ENCODE peak calls at places on chromosome 15, in seven cellular contexts. Q, Y, B, D, V, O and A are unnamed samples.

GRCh38 chr15:91689377-91689776 is 164.1 kb upstream of the SLCO3A1 start:
- DNase-seq in Q (no peak), B (no peak), D (no peak), Y (no peak), V (no peak), O (no peak), A (no peak)

GRCh38 chr15:75349851-75350588 is 3.2 kb downstream of the NEIL1 start:
- DNase-seq in Q (no peak), V (no peak), B (no peak), O (peak), Y (no peak), D (no peak), A (no peak)

GRCh38 chr15:31384568-31384967 is 57.9 kb downstream of the KLF13 start:
- DNase-seq in O (no peak), B (no peak), Y (no peak), D (no peak), V (no peak), Q (no peak), A (no peak)

GRCh38 chr15:25933456-25934158 is 70.5 kb upstream of the ATP10A start:
- DNase-seq in D (peak), B (peak), Q (peak), V (peak), O (peak), Y (peak), A (peak)

GRCh38 chr15:62021991-62022600 is 38.2 kb downstream of the VPS13C start:
- DNase-seq in V (no peak), B (no peak), O (no peak), Y (no peak), D (peak), Q (no peak), A (peak)

GRCh38 chr15:66879968-66880367 is 177.9 kb downstream of the SMAD6 start:
- DNase-seq in D (no peak), V (no peak), Q (no peak), O (no peak), B (no peak), Y (no peak), A (no peak)

GRCh38 chr15:83955806-83956265 is 279.7 kb upstream of the GOLGA6L4 start:
- DNase-seq in D (no peak), Q (no peak), Y (no peak), B (no peak), V (no peak), O (peak), A (no peak)

GRCh38 chr15:101813803-101814534 is 2.0 kb downstream of the OR4F15 start:
- DNase-seq in Y (no peak), D (no peak), O (no peak), V (no peak), Q (no peak), B (peak), A (no peak)

GRCh38 chr15:79938143-79938542 is 32.9 kb downstream of the BCL2A1 start:
- DNase-seq in B (no peak), D (no peak), Q (no peak), Y (no peak), V (no peak), O (no peak), A (no peak)

GRCh38 chr15:26889298-26889898 is 22.5 kb downstream of the GABRA5 start:
- DNase-seq in B (peak), D (peak), O (peak), V (no peak), Y (peak), Q (no peak), A (peak)

GRCh38 chr15:84982301-84982920 is 755 bp downstream of the PDE8A start:
- DNase-seq in D (peak), Y (no peak), O (peak), B (peak), Q (no peak), V (no peak), A (peak)

GRCh38 chr15:73941044-73941443 is 14.8 kb downstream of the LOXL1 start:
- DNase-seq in O (no peak), B (peak), Q (peak), Y (no peak), V (no peak), D (no peak), A (peak)

GRCh38 chr15:50127255-50127777 is 8.3 kb upstream of the ATP8B4 start:
- DNase-seq in D (no peak), Q (no peak), Y (no peak), B (peak), O (no peak), V (no peak), A (no peak)

GRCh38 chr15:75107905-75108838 is 84.8 kb downstream of the PPCDC start:
- DNase-seq in D (no peak), Q (no peak), O (peak), Y (no peak), V (no peak), B (peak), A (peak)

GRCh38 chr15:66292261-66293084 is 895 bp upstream of the DIS3L start:
- DNase-seq in Y (no peak), D (no peak), O (no peak), V (no peak), Q (no peak), B (no peak), A (no peak)

GRCh38 chr15:74821091-74821789 is 5.2 kb upstream of the CPLX3 start:
- DNase-seq in Q (no peak), O (peak), V (no peak), Y (no peak), B (no peak), D (peak), A (peak)

GRCh38 chr15:76470691-76471090 is 134.1 kb downstream of the ISL2 start:
- DNase-seq in V (no peak), Y (no peak), O (no peak), D (no peak), B (peak), Q (no peak), A (no peak)

GRCh38 chr15:88255109-88255495 is 1.4 kb downstream of the NTRK3 start:
- DNase-seq in O (no peak), Q (no peak), B (no peak), D (no peak), V (no peak), Y (no peak), A (no peak)

GRCh38 chr15:91192285-91193058 is 92.4 kb downstream of the SV2B start:
- DNase-seq in Q (no peak), Y (no peak), B (no peak), V (no peak), O (no peak), D (no peak), A (no peak)

GRCh38 chr15:80474751-80475295 is 70.6 kb downstream of the ARNT2 start:
- DNase-seq in V (no peak), D (no peak), B (no peak), Y (no peak), O (no peak), Q (no peak), A (no peak)

GRCh38 chr15:42932833-42933515 is 12.4 kb upstream of the TTBK2 start:
- DNase-seq in B (no peak), Y (no peak), Q (no peak), D (no peak), O (no peak), V (no peak), A (no peak)

GRCh38 chr15:42929449-42929848 is 8.9 kb upstream of the TTBK2 start:
- DNase-seq in B (no peak), V (no peak), Q (no peak), Y (no peak), D (no peak), O (no peak), A (no peak)

GRCh38 chr15:42937143-42937542 is 16.6 kb upstream of the TTBK2 start:
- DNase-seq in V (no peak), O (no peak), Q (no peak), Y (no peak), D (no peak), B (no peak), A (no peak)

GRCh38 chr15:42933886-42934667 is 13.5 kb upstream of the TTBK2 start:
- DNase-seq in Q (no peak), D (no peak), Y (no peak), O (no peak), V (no peak), B (no peak), A (no peak)

DNA sequence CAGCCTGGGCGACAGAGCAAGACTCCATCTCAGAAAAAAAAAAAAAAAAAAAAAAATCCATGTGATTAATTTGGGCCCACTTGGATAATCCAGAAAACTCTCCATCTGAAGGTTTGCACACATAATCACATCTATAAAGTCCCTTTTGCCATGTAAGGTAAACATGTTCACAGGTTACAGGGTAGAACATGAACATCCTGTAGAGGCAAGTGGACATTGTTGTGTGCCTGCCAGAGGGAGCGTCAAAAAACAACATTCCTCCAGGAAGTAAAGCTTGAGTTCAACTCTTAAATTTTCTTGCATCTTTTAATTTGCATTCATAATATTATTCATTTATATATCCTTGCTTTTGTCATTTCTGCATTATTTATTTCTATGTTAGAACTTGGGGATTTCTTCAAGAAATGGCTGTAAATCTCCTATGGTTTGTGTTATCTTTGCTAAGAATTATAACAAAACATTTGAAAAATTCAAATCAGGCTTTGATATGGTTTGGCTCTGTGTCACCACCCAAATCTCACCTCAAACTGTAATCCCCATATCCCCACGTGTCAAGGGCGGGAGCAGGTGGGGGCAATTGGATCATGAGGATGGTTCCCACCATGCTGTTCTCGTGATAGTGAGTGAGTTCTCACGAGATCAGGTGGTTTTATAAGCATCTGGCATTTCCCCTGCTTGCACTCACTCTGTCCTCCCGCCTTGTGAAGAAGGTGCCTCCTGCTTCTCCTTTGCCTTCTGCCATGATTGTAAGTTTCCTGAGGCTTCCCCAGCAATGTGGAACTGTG is 11.3 kb upstream of the TTBK2 start:
- DNase-seq in V (no peak), Y (no peak), D (no peak), Q (no peak), O (no peak), B (no peak), A (no peak)
- TF ChIP-seq CTCF in V (no peak), Y (no peak), D (no peak), Q (no peak), O (no peak), B (no peak), A (no peak)

DNA sequence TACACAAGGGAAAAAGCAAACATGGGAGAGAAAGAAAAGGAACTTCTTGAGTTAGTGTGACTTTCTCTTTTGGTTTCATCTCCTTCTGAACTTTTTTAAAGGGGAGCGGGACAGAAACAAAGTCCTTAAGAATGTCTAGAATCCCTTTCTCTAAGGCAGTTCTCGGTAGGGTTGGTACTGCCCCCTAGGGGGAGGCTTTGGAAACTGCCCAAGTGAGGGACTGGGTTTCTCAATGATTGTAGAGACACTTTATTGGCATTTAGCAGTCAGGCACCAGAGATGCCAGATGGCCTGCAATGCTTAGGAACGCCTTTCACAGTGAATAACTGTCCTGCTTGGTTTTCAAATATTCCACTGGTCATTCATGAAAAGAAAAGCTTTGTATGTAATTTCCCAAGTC is 172.6 kb downstream of the WDR72 start:
- DNase-seq in O (peak), V (no peak), Q (no peak), Y (peak), B (peak), D (peak), A (peak)
- TF ChIP-seq CTCF in O (no peak), V (peak), Q (no peak), Y (peak), B (no peak), D (peak), A (peak)

DNA sequence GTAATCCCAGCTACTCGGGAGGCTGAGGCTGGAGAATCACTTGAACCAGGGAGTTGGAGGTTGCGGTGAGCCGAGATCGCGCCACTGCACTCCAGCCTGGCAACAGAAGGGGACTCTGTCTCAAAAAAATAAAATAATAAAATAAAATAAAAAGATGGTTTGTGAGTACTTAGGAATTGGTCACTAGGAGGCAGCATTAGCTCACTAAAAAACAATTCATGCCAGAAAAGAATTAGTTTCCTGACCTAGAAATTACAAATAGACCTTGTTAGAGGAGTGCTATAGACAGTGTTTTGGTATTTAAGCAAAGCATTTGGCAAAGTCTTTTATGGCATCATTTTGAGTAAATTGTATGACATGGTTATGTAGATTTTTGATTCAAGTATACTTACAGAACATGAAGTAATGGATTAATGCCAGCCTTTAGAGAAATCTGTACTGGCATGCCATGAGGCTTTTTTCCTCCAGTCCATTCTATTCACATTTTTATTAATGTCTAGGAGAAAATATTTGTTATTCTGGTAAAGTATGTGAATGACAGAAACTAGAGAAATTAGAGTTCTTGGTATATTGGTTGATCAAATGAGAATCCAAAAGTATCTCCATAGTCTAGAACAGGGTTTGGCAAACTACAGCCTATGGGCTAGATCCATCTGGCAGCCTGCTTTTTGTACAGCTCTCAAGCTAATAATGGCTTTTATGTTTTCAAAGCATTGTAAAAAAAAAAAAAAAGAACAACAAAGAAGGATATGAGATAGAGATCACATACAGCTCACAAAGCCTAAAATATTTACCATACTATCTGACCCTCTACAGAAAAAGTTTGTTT is 81.6 kb downstream of the LRRC49 start:
- DNase-seq in D (peak), Y (no peak), O (no peak), Q (no peak), B (peak), V (no peak), A (peak)
- TF ChIP-seq CTCF in D (peak), Y (peak), O (no peak), Q (peak), B (peak), V (no peak), A (peak)

GRCh38 chr15:39582977-39583585 is 2.2 kb downstream of the THBS1 start:
- DNase-seq in Q (no peak), O (no peak), Y (no peak), V (no peak), B (no peak), D (no peak), A (no peak)
- TF ChIP-seq CTCF in Q (no peak), O (no peak), Y (no peak), V (peak), B (no peak), D (no peak), A (no peak)